ENCODE peak calls at places on chromosome 5, in four cellular contexts. C, M, W and Z are unnamed samples.

GRCh38 chr5:154342211-154342610 is 103.6 kb upstream of the SAP30L start:
- DNase-seq in C (no peak), M (no peak), W (no peak), Z (no peak)

GRCh38 chr5:6875376-6875775 is 162.1 kb downstream of the TENT4A start:
- DNase-seq in C (no peak), M (no peak), W (no peak), Z (no peak)

GRCh38 chr5:130002876-130003275 is 98.6 kb downstream of the CHSY3 start:
- DNase-seq in C (no peak), M (no peak), W (no peak), Z (no peak)

GRCh38 chr5:149489605-149490037 is 61.6 kb downstream of the CSNK1A1 start:
- DNase-seq in C (no peak), M (no peak), W (no peak), Z (no peak)

GRCh38 chr5:56711191-56711590 is 104.2 kb upstream of the MAP3K1 start:
- DNase-seq in C (no peak), M (no peak), W (no peak), Z (no peak)

GRCh38 chr5:122101636-122102285 is 23.7 kb upstream of the LOX start:
- DNase-seq in C (no peak), M (no peak), W (no peak), Z (peak)

GRCh38 chr5:38660194-38660668 is 103.8 kb upstream of the LIFR start:
- DNase-seq in C (no peak), M (peak), W (peak), Z (no peak)

GRCh38 chr5:59744531-59744992 is 149.0 kb downstream of the PDE4D start:
- DNase-seq in C (no peak), M (no peak), W (no peak), Z (no peak)

GRCh38 chr5:174726916-174727793 is 2.8 kb downstream of the MSX2 start:
- DNase-seq in C (no peak), M (no peak), W (no peak), Z (no peak)